ENCODE peak calls at places on chromosomes 2 and 18, in five cellular contexts. N, S, L, J and E are unnamed samples.

GRCh38 chr18:22169011-22169888 is at the start of gene GATA6:
- DNase-seq in N (no peak), S (peak), L (peak), J (peak), E (peak)

GRCh38 chr2:152222975-152223638 is 47.5 kb upstream of the STAM2 start:
- DNase-seq in N (peak), S (peak), L (peak), J (peak), E (peak)

GRCh38 chr2:165957030-165957675 is 3.6 kb upstream of the TTC21B start:
- DNase-seq in N (no peak), S (no peak), L (no peak), J (no peak), E (no peak)

GRCh38 chr2:25833566-25833965 is 44.7 kb downstream of the ASXL2 start:
- DNase-seq in N (no peak), S (no peak), L (peak), J (no peak), E (no peak)

GRCh38 chr18:2970762-2971659 is 41.9 kb downstream of the LPIN2 start:
- DNase-seq in N (no peak), S (no peak), L (no peak), J (no peak), E (no peak)

GRCh38 chr2:57022496-57022895 is 838.7 kb downstream of the CCDC85A start:
- DNase-seq in N (no peak), S (no peak), L (no peak), J (peak), E (no peak)

GRCh38 chr18:37484893-37485834 is 80.4 kb downstream of the CELF4 start:
- DNase-seq in N (no peak), S (peak), L (no peak), J (peak), E (no peak)

GRCh38 chr2:232190796-232191195 is 187.8 kb upstream of the ALPP start:
- DNase-seq in N (no peak), S (no peak), L (no peak), J (no peak), E (no peak)

GRCh38 chr2:168499500-168499899 is 43.4 kb downstream of the CERS6 start:
- DNase-seq in N (no peak), S (no peak), L (no peak), J (no peak), E (no peak)

GRCh38 chr2:207258191-207258991 is 92.6 kb upstream of the KLF7 start:
- DNase-seq in N (peak), S (peak), L (peak), J (peak), E (peak)

GRCh38 chr2:108412995-108413726 is 35.4 kb downstream of the SULT1C4 start:
- DNase-seq in N (no peak), S (peak), L (peak), J (peak), E (peak)

GRCh38 chr2:122182631-122183030 is 427.2 kb downstream of the TSN start:
- DNase-seq in N (no peak), S (no peak), L (no peak), J (peak), E (no peak)

GRCh38 chr18:50508228-50508627 is 51.7 kb upstream of the MAPK4 start:
- DNase-seq in N (no peak), S (no peak), L (no peak), J (no peak), E (no peak)

GRCh38 chr2:227198866-227199265 is 34.4 kb downstream of the COL4A3 start:
- DNase-seq in N (no peak), S (no peak), L (no peak), J (no peak), E (no peak)

GRCh38 chr2:49261791-49262190 is 107.5 kb upstream of the FSHR start:
- DNase-seq in N (no peak), S (no peak), L (no peak), J (no peak), E (no peak)

GRCh38 chr2:53460347-53460746 is 307.3 kb upstream of the CHAC2 start:
- DNase-seq in N (no peak), S (peak), L (no peak), J (no peak), E (no peak)

GRCh38 chr2:111706481-111707001 is 177.5 kb downstream of the ANAPC1 start:
- DNase-seq in N (no peak), S (no peak), L (no peak), J (no peak), E (no peak)

GRCh38 chr18:11167778-11168177 is 18.4 kb upstream of the PIEZO2 start:
- DNase-seq in N (no peak), S (no peak), L (peak), J (peak), E (no peak)
- H3K4me3 ChIP-seq in N (no peak), S (no peak), L (no peak), J (no peak), E (no peak)

DNA sequence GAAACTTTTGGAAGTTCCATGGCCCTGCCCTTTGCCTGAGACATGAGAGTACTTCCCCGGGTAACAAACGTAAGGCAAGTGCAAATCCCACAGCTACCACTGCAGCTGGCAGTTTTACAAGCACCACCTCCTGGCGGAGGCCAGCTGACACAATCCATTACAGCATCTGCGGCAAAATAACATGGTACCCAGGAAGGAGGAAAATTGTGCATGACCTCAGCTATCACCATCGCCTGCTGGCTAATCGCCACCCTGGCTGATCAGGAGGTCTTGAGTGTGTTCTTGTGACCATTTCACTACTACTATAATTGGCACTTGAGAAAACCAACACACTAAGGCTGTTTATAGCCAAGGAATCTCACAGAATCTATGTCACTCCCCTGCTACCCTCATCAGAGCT is 71.7 kb upstream of the SERPINE2 start:
- DNase-seq in N (no peak), S (no peak), L (no peak), J (no peak), E (no peak)
- TF ChIP-seq CTCF in N (no peak), S (no peak), L (no peak), J (no peak), E (no peak)

GRCh38 chr2:85711578-85712060 is 17.5 kb downstream of the GNLY start:
- DNase-seq in N (peak), S (no peak), L (no peak), J (no peak), E (no peak)
- H3K4me3 ChIP-seq in N (no peak), S (no peak), L (no peak), J (no peak), E (no peak)

GRCh38 chr2:119523959-119524694 is at the start of gene SCTR:
- DNase-seq in N (no peak), S (no peak), L (no peak), J (no peak), E (no peak)
- TF ChIP-seq CTCF in N (no peak), S (no peak), L (no peak), J (no peak), E (no peak)

GRCh38 chr2:237315170-237315880 is 98.6 kb downstream of the COL6A3 start:
- DNase-seq in N (peak), S (no peak), L (peak), J (peak), E (peak)

GRCh38 chr2:237314198-237314597 is 99.8 kb downstream of the COL6A3 start:
- DNase-seq in N (no peak), S (no peak), L (no peak), J (no peak), E (no peak)

GRCh38 chr2:237319086-237319820 is 94.7 kb downstream of the COL6A3 start:
- DNase-seq in N (no peak), S (no peak), L (no peak), J (no peak), E (no peak)

GRCh38 chr2:237316339-237316738 is 97.6 kb downstream of the COL6A3 start:
- DNase-seq in N (no peak), S (no peak), L (no peak), J (no peak), E (no peak)

DNA sequence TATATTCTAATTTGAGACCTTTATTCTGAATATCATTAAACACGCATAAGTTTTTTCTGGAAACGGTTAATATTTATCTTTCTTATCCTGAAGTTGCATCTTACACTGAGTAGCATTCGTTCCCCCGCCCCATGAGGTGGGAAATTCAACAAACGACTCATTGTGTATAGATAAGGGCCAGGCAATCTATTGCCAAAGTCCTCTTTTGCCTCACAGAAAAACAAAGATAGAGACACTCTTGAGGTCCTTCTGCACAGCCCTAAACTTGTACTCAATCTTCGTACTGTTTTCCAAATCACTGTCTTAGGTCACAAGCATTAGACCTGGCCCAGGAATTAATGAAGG is 98.1 kb downstream of the COL6A3 start:
- DNase-seq in N (no peak), S (no peak), L (peak), J (peak), E (no peak)
- H3K4me3 ChIP-seq in N (no peak), S (no peak), L (no peak), J (no peak), E (no peak)